ENCODE peak calls at places on chromosomes 7 and 10, in eight cellular contexts. B is adrenal gland, P is fibroblast of the aortic adventitia, Y is PC-3, A is cardiac fibroblast, X is HepG2, C is AG10803, Q is left ventricle myocardium inferior. N is an unnamed sample.

GRCh38 chr7:85111761-85112160 is 75.1 kb downstream of the SEMA3D start:
- DNase-seq in B (no peak), P (peak), Y (no peak), A (peak), X (no peak), C (peak), Q (no peak), N (no peak)

GRCh38 chr7:106223156-106223555 is 61.6 kb downstream of the NAMPT start:
- DNase-seq in B (no peak), P (no peak), Y (no peak), A (no peak), X (no peak), C (no peak), Q (no peak), N (no peak)

GRCh38 chr7:77824636-77825035 is 26.1 kb downstream of the PHTF2 start:
- DNase-seq in B (no peak), P (no peak), Y (no peak), A (no peak), X (no peak), C (no peak), Q (no peak), N (no peak)

GRCh38 chr10:104327745-104328635 is 10.3 kb downstream of the ITPRIP start:
- DNase-seq in B (peak), P (peak), Y (peak), A (peak), X (peak), C (peak), Q (no peak), N (peak)

GRCh38 chr7:151992375-151992774 is 33.1 kb upstream of the GALNT11 start:
- DNase-seq in B (peak), P (peak), Y (peak), A (peak), X (peak), C (no peak), Q (peak), N (no peak)

GRCh38 chr10:110789604-110790428 is 81.9 kb upstream of the PDCD4 start:
- DNase-seq in B (no peak), P (no peak), Y (no peak), A (no peak), X (no peak), C (no peak), Q (no peak), N (no peak)

GRCh38 chr7:139125637-139126036 is 16.1 kb upstream of the ZC3HAV1 start:
- DNase-seq in B (no peak), P (no peak), Y (no peak), A (no peak), X (no peak), C (no peak), Q (no peak), N (no peak)

GRCh38 chr7:95056107-95056689 is 148.8 kb downstream of the PPP1R9A start:
- DNase-seq in B (no peak), P (no peak), Y (no peak), A (no peak), X (no peak), C (no peak), Q (no peak), N (no peak)

GRCh38 chr10:115093776-115094361 is 704 bp downstream of the ATRNL1 start:
- DNase-seq in B (peak), P (no peak), Y (no peak), A (no peak), X (no peak), C (no peak), Q (no peak), N (no peak)

GRCh38 chr7:85162743-85163142 is 24.1 kb downstream of the SEMA3D start:
- DNase-seq in B (no peak), P (peak), Y (no peak), A (peak), X (no peak), C (no peak), Q (no peak), N (no peak)

GRCh38 chr7:130650616-130651015 is 17.9 kb downstream of the COPG2 start:
- DNase-seq in B (no peak), P (no peak), Y (no peak), A (no peak), X (no peak), C (no peak), Q (no peak), N (no peak)

GRCh38 chr7:22173884-22174573 is 182.9 kb downstream of the RAPGEF5 start:
- DNase-seq in B (no peak), P (no peak), Y (peak), A (peak), X (no peak), C (no peak), Q (no peak), N (no peak)

GRCh38 chr10:124524991-124525653 is 63.5 kb downstream of the LHPP start:
- DNase-seq in B (peak), P (peak), Y (peak), A (no peak), X (no peak), C (peak), Q (peak), N (no peak)

GRCh38 chr10:93821051-93821772 is 63.5 kb downstream of the LGI1 start:
- DNase-seq in B (no peak), P (peak), Y (peak), A (peak), X (peak), C (peak), Q (no peak), N (peak)

GRCh38 chr7:47347346-47347745 is 234.6 kb downstream of the TNS3 start:
- DNase-seq in B (no peak), P (no peak), Y (no peak), A (no peak), X (no peak), C (no peak), Q (no peak), N (no peak)

GRCh38 chr10:130358981-130359650 is 222.9 kb downstream of the GLRX3 start:
- DNase-seq in B (no peak), P (no peak), Y (no peak), A (no peak), X (no peak), C (no peak), Q (no peak), N (no peak)

GRCh38 chr7:149300751-149301150 is 38.8 kb downstream of the ZNF783 start:
- DNase-seq in B (no peak), P (no peak), Y (no peak), A (peak), X (no peak), C (no peak), Q (no peak), N (no peak)

GRCh38 chr10:71394926-71395562 is 1.7 kb upstream of the CDH23 start:
- DNase-seq in B (no peak), P (no peak), Y (no peak), A (no peak), X (no peak), C (no peak), Q (no peak), N (no peak)

GRCh38 chr10:93566435-93567276 is at the start of gene FFAR4:
- DNase-seq in B (peak), P (no peak), Y (peak), A (peak), X (no peak), C (no peak), Q (peak), N (no peak)

GRCh38 chr10:49526624-49527023 is 12.3 kb downstream of the ERCC6 start:
- DNase-seq in B (no peak), P (peak), Y (no peak), A (peak), X (no peak), C (peak), Q (no peak), N (peak)

GRCh38 chr7:82051641-82052040 is 281.8 kb upstream of the HGF start:
- DNase-seq in B (no peak), P (no peak), Y (no peak), A (no peak), X (no peak), C (no peak), Q (no peak), N (no peak)

GRCh38 chr10:36063396-36063795 is 421.3 kb upstream of the FZD8 start:
- DNase-seq in B (no peak), P (no peak), Y (no peak), A (no peak), X (no peak), C (no peak), Q (no peak), N (no peak)

GRCh38 chr10:90579602-90580242 is 278.1 kb downstream of the HTR7 start:
- DNase-seq in B (no peak), P (peak), Y (peak), A (peak), X (peak), C (no peak), Q (no peak), N (no peak)

GRCh38 chr10:50552308-50552707 is 71.4 kb downstream of the SGMS1 start:
- DNase-seq in B (no peak), P (peak), Y (no peak), A (peak), X (no peak), C (peak), Q (no peak), N (peak)

GRCh38 chr7:20343211-20343610 is 12.5 kb downstream of the ITGB8 start:
- DNase-seq in B (no peak), P (no peak), Y (peak), A (no peak), X (no peak), C (no peak), Q (no peak), N (no peak)

GRCh38 chr7:149598721-149599308 is 101.2 kb upstream of the ZNF746 start:
- DNase-seq in B (peak), P (peak), Y (peak), A (peak), X (peak), C (peak), Q (no peak), N (peak)

GRCh38 chr7:112929411-112929810 is 139.2 kb upstream of the TMEM168 start:
- DNase-seq in B (no peak), P (peak), Y (no peak), A (peak), X (no peak), C (no peak), Q (no peak), N (no peak)

GRCh38 chr10:73517166-73517888 is 21.5 kb upstream of the PPP3CB start:
- DNase-seq in B (no peak), P (no peak), Y (peak), A (peak), X (no peak), C (no peak), Q (no peak), N (no peak)

GRCh38 chr7:44618754-44619153 is 12.3 kb downstream of the OGDH start:
- DNase-seq in B (no peak), P (no peak), Y (peak), A (no peak), X (no peak), C (no peak), Q (no peak), N (no peak)

GRCh38 chr7:81618400-81619014 is 151.3 kb downstream of the HGF start:
- DNase-seq in B (peak), P (peak), Y (peak), A (peak), X (peak), C (peak), Q (no peak), N (no peak)

GRCh38 chr7:11593322-11593721 is 238.7 kb downstream of the THSD7A start:
- DNase-seq in B (no peak), P (no peak), Y (no peak), A (no peak), X (no peak), C (no peak), Q (no peak), N (no peak)

GRCh38 chr7:724298-724697 is 2.2 kb upstream of the DNAAF5 start:
- DNase-seq in B (no peak), P (no peak), Y (no peak), A (no peak), X (no peak), C (no peak), Q (no peak), N (no peak)

GRCh38 chr10:90785782-90786181 is 72.1 kb downstream of the HTR7 start:
- DNase-seq in B (no peak), P (no peak), Y (no peak), A (no peak), X (no peak), C (no peak), Q (no peak), N (no peak)

GRCh38 chr7:22578048-22578770 is 78.2 kb upstream of the STEAP1B start:
- DNase-seq in B (no peak), P (peak), Y (peak), A (peak), X (no peak), C (peak), Q (no peak), N (peak)

GRCh38 chr10:2968401-2968800 is 98.9 kb upstream of the PFKP start:
- DNase-seq in B (no peak), P (no peak), Y (peak), A (peak), X (no peak), C (peak), Q (no peak), N (peak)

GRCh38 chr7:101121996-101122932 is 4.6 kb upstream of the SERPINE1 start:
- DNase-seq in B (peak), P (peak), Y (peak), A (peak), X (peak), C (peak), Q (peak), N (peak)
- H3K4me3 ChIP-seq in B (peak), P (peak), Y (peak), A (peak), X (peak), C (peak), Q (peak), N (peak)

DNA sequence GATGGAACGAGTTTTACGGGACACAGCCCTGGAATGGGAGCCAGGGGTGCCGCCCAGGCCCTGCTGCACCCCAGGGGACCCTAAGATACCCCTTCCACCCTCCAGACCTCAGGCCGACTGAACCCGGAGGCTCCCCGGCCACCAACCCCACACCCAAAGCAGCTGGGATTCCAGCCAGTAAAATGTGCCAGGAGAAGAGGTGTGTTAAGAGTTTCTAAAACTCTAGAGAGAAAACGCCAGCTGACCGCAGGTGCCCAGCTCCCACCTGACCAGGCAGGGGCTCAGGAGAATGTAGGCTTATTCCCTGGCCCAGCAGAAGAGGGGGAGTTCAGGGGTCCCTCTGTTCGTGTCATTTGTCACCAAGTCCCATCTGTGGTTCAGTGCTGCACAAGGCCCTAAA is 17.5 kb downstream of the NUDT1 start:
- DNase-seq in B (no peak), P (no peak), Y (no peak), A (no peak), X (no peak), C (no peak), Q (no peak), N (no peak)
- H3K4me3 ChIP-seq in B (no peak), P (no peak), Y (no peak), A (no peak), X (no peak), C (no peak), Q (no peak), N (no peak)

DNA sequence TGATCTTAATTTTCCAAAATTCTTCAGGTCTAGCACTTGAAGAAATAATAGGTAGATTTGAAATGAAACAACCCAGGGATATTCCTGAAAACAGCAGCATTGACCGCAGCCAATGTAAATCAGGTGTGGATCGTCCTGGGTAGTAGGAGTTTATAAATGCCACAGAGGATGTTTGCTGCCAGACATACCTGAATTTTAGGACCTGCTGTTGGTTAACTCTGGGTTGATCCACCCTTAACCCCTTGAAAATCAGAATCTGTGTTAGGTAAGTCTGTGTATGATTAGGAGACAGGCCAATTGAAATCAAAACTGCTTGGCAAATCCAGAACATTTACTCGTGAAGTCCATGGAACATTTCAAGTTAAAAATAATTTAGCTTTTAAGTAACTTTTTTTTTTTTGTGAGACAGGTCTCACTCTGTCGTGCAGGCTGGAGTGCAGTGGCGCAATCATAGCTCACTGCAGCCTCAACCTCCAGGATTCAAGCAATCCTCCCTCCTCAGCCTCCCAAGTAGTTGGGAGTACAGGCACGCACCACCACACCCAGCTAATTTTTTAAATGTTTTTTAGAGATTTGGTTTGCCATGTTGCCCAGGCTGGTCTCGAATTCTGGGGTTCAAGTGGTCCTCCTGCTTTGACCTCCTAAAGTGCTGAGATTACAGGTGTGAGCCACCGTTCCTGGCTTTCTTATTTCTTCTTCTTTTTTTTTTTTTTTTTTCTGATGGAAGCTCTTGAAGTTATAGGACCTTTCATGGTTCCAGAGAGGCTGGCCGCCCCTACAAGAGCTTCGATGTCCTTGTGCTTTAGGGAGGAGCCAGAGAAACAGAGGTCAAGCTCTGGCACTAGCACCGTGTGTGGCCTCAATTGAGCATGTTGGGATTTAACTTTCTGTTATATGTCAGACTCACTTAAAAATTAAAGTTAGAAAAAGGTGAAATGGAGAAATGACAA is 2.0 kb downstream of the POR start:
- DNase-seq in B (no peak), P (no peak), Y (no peak), A (no peak), X (no peak), C (no peak), Q (no peak), N (no peak)
- H3K4me3 ChIP-seq in B (no peak), P (no peak), Y (peak), A (no peak), X (peak), C (no peak), Q (peak), N (no peak)

DNA sequence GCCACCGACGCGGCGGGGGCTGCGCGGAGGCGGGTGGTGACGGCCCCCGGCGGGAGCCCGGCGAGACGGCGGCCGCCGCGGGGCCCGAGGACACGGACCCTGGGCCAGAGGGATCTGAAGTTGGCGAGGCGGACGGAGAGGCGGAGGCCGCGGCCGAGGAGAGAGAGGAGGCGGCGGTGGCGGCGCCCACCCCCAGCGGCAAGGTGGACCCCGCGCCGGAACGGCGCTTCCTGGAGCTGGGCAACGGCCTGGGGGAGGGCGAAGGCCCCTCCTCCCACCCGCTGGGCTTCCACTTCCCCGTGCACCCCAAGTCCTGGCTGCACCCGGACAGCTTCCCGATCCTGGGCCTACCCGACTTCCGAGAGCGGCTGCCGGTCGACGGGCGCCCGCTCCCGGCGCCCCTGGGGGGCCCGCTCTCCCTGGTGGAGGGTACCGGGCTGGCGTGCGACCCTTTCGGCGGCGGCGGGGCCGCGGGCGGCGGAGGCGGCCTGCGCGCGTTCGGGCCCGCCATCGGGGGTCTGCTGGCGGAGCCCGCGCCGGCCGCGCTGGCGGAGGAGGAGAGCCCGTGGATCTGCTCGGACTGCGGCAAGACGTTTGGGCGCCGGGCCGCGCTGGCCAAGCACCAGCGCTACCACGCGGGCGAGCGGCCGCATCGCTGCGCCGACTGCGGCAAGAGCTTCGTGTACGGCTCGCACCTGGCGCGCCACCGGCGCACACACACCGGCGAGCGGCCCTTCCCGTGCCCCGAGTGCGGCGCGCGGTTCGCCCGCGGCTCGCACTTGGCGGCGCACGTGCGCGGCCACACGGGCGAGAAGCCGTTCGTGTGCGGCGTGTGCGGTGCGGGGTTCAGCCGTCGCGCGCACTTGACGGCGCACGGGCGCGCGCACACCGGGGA is 16.2 kb downstream of the ZNF316 start:
- DNase-seq in B (no peak), P (no peak), Y (no peak), A (no peak), X (no peak), C (no peak), Q (no peak), N (no peak)
- H3K4me3 ChIP-seq in B (no peak), P (no peak), Y (no peak), A (no peak), X (no peak), C (no peak), Q (no peak), N (no peak)

DNA sequence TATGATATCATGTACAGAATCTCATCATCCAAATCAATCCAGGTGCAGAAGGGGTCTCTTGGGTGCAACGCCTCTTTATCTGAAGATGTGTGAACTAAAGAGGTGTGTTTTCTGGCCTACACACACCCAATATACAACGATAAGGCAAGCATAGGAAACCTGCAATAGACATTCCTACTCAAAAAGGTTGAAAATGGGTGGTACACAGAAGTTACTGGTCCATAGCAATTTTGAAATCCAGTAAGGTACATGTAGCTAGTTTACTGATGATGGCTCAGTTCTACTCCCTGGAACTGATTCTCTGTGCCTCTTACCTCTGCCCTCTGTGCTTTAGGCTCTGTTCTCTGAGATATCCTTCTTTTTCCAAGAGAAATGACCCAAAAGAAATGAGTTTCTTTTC is 22.2 kb upstream of the CCDC3 start:
- DNase-seq in B (no peak), P (no peak), Y (no peak), A (no peak), X (no peak), C (no peak), Q (no peak), N (no peak)
- H3K4me3 ChIP-seq in B (no peak), P (no peak), Y (no peak), A (no peak), X (no peak), C (no peak), Q (no peak), N (no peak)

N was measured in AG09309.